ENCODE peak calls at places on chromosomes 1 and 21, in six cellular contexts. One of them, this sample, is unnamed. For H3K4me1, the result is how much of the 10 kb centered on the place peaks cover.

GRCh38 chr1:244599937-244600350 is 53.0 kb upstream of the DESI2 start:
- DNase-seq in ovary: peak
- DNase-seq in A549: peak
- DNase-seq in tibial nerve: no peak
- DNase-seq in upper lobe of left lung: no peak
- DNase-seq in stomach: peak
- DNase-seq in this sample: no peak

GRCh38 chr1:152001631-152002584 is 8.2 kb upstream of the S100A10 start:
- DNase-seq in ovary: peak
- DNase-seq in A549: peak
- DNase-seq in tibial nerve: peak
- DNase-seq in upper lobe of left lung: no peak
- DNase-seq in stomach: peak
- DNase-seq in this sample: peak

GRCh38 chr1:95002657-95003432 is 69.9 kb downstream of the ALG14 start:
- DNase-seq in ovary: peak
- DNase-seq in A549: no peak
- DNase-seq in tibial nerve: no peak
- DNase-seq in upper lobe of left lung: no peak
- DNase-seq in stomach: no peak
- DNase-seq in this sample: no peak

GRCh38 chr1:85413169-85413568 is 51.8 kb downstream of the DDAH1 start:
- DNase-seq in ovary: no peak
- DNase-seq in A549: no peak
- DNase-seq in tibial nerve: no peak
- DNase-seq in upper lobe of left lung: no peak
- DNase-seq in stomach: no peak
- DNase-seq in this sample: no peak

GRCh38 chr1:1136547-1137230 is 20.8 kb upstream of the C1orf159 start:
- DNase-seq in ovary: no peak
- DNase-seq in A549: no peak
- DNase-seq in tibial nerve: no peak
- DNase-seq in upper lobe of left lung: peak
- DNase-seq in stomach: peak
- DNase-seq in this sample: no peak

GRCh38 chr1:245810181-245810727 is 655.5 kb downstream of the KIF26B start:
- DNase-seq in ovary: no peak
- DNase-seq in A549: no peak
- DNase-seq in tibial nerve: no peak
- DNase-seq in upper lobe of left lung: no peak
- DNase-seq in stomach: no peak
- DNase-seq in this sample: no peak

GRCh38 chr1:206923009-206923960 is 1.5 kb upstream of the FCMR start:
- DNase-seq in ovary: no peak
- DNase-seq in A549: no peak
- DNase-seq in tibial nerve: no peak
- DNase-seq in upper lobe of left lung: no peak
- DNase-seq in stomach: no peak
- DNase-seq in this sample: no peak

GRCh38 chr1:77538956-77539509 is 143.4 kb downstream of the ZZZ3 start:
- DNase-seq in ovary: no peak
- DNase-seq in A549: peak
- DNase-seq in tibial nerve: no peak
- DNase-seq in upper lobe of left lung: no peak
- DNase-seq in stomach: no peak
- DNase-seq in this sample: peak

GRCh38 chr21:38804617-38805281 is 980 bp upstream of the ETS2 start:
- DNase-seq in ovary: peak
- DNase-seq in A549: no peak
- DNase-seq in tibial nerve: peak
- DNase-seq in upper lobe of left lung: peak
- DNase-seq in stomach: peak
- DNase-seq in this sample: peak

GRCh38 chr1:66253330-66253921 is 280.5 kb upstream of the SGIP1 start:
- DNase-seq in ovary: no peak
- DNase-seq in A549: peak
- DNase-seq in tibial nerve: no peak
- DNase-seq in upper lobe of left lung: no peak
- DNase-seq in stomach: no peak
- DNase-seq in this sample: no peak

GRCh38 chr1:161158316-161159016 is 834 bp upstream of the USP21 start:
- DNase-seq in ovary: no peak
- DNase-seq in A549: no peak
- DNase-seq in tibial nerve: no peak
- DNase-seq in upper lobe of left lung: no peak
- DNase-seq in stomach: no peak
- DNase-seq in this sample: no peak

GRCh38 chr1:178818416-178818815 is 52.5 kb downstream of the ANGPTL1 start:
- DNase-seq in ovary: no peak
- DNase-seq in A549: no peak
- DNase-seq in tibial nerve: no peak
- DNase-seq in upper lobe of left lung: no peak
- DNase-seq in stomach: no peak
- DNase-seq in this sample: no peak

GRCh38 chr1:29181413-29182225 is at the start of gene SRSF4:
- DNase-seq in ovary: peak
- DNase-seq in A549: peak
- DNase-seq in tibial nerve: peak
- DNase-seq in upper lobe of left lung: peak
- DNase-seq in stomach: peak
- DNase-seq in this sample: peak

GRCh38 chr1:29180497-29181412 is 945 bp downstream of the SRSF4 start:
- DNase-seq in ovary: no peak
- DNase-seq in A549: no peak
- DNase-seq in tibial nerve: no peak
- DNase-seq in upper lobe of left lung: no peak
- DNase-seq in stomach: no peak
- DNase-seq in this sample: no peak

GRCh38 chr1:29176567-29176966 is 5.1 kb downstream of the SRSF4 start:
- DNase-seq in ovary: no peak
- DNase-seq in A549: no peak
- DNase-seq in tibial nerve: no peak
- DNase-seq in upper lobe of left lung: no peak
- DNase-seq in stomach: no peak
- DNase-seq in this sample: no peak

GRCh38 chr1:29179641-29180184 is 2.0 kb downstream of the SRSF4 start:
- DNase-seq in ovary: no peak
- DNase-seq in A549: no peak
- DNase-seq in tibial nerve: no peak
- DNase-seq in upper lobe of left lung: no peak
- DNase-seq in stomach: no peak
- DNase-seq in this sample: no peak

DNA sequence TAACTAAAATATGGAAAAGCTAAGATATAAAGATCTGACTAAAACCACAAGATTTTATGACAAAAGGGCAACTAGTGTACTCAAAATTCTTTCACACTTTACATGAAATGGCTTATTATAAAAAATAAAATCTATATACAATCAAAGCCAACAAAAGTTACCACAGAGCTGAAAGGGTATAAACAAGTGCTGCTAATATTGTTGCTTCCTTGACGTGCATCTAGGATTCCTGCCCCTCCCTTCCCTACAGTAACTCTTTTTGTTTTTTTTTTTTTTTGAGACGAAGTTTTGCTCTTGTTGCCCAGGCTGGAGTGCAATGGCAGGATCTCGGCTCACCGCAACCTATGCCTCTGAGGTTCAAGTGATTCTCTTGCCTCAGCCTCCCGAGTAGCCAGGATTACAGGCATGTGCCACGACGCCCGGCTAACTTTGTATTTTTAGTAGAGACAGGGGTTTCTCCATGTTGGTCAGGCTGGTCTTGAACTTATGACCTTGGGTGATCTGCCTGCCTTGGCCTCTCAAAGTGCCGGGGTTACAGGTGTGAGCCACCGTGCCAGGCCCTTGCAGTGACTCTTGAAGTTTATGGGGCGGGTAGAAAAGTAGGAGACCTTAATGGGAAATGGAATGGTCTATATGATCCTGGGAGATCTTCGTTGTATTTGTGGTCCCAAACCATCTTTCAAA is 4.5 kb downstream of the SRSF4 start:
- DNase-seq in ovary: no peak
- DNase-seq in A549: no peak
- DNase-seq in tibial nerve: no peak
- DNase-seq in upper lobe of left lung: no peak
- DNase-seq in stomach: peak
- DNase-seq in this sample: no peak
- H3K4me1 ChIP-seq in ovary: under half
- H3K4me1 ChIP-seq in A549: under half
- H3K4me1 ChIP-seq in tibial nerve: under half
- H3K4me1 ChIP-seq in upper lobe of left lung: under half
- H3K4me1 ChIP-seq in stomach: under half
- H3K4me1 ChIP-seq in this sample: under half

GRCh38 chr1:210233216-210233494 is 559 bp downstream of the SERTAD4 start:
- DNase-seq in ovary: peak
- DNase-seq in A549: no peak
- DNase-seq in tibial nerve: no peak
- DNase-seq in upper lobe of left lung: no peak
- DNase-seq in stomach: no peak
- DNase-seq in this sample: peak

GRCh38 chr1:210232524-210233215 is at the start of gene SERTAD4:
- DNase-seq in ovary: peak
- DNase-seq in A549: peak
- DNase-seq in tibial nerve: no peak
- DNase-seq in upper lobe of left lung: peak
- DNase-seq in stomach: peak
- DNase-seq in this sample: peak

GRCh38 chr1:210234254-210234747 is 1.7 kb downstream of the SERTAD4 start:
- DNase-seq in ovary: no peak
- DNase-seq in A549: no peak
- DNase-seq in tibial nerve: no peak
- DNase-seq in upper lobe of left lung: no peak
- DNase-seq in stomach: no peak
- DNase-seq in this sample: no peak

GRCh38 chr1:210231846-210232523 is 611 bp upstream of the SERTAD4 start:
- DNase-seq in ovary: peak
- DNase-seq in A549: no peak
- DNase-seq in tibial nerve: no peak
- DNase-seq in upper lobe of left lung: peak
- DNase-seq in stomach: no peak
- DNase-seq in this sample: no peak

DNA sequence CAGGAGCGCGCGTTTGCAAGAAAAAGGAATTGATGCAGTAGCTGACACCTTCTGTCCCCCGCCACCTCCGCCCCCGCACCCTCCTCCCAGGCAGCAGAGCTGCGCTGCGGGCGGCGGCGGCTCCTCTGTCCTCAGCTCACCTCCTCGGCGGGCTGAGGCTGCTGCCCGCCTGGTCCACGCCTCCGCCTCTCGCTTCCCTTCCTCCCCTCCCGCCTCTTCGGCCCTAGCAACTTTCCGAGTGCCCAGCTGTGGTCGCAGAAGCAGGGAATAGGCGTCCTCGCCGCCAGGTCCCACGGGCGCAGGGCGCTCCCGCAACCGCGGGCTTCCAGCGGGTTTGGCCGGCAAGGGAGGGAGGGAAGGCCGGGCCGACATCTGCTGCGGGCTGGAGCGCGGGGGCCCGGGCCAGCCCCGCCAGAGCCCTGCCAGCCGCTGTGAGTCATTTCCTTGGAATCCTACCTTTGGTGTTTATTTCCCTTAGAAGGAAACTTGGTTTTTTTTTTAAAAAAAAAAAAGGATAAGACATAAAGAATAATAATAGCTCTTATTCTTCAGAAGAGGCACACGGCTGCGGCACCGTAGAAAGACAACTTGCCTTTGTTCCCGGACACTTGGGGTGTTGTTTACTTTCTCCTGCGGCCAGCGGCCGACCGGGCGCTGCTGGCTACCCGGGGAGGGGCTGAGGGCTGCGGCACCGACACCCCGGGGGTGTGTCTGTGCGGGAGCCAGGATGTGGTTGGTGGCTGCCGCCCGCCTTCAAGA is 1.1 kb downstream of the SERTAD4 start:
- DNase-seq in ovary: peak
- DNase-seq in A549: peak
- DNase-seq in tibial nerve: no peak
- DNase-seq in upper lobe of left lung: peak
- DNase-seq in stomach: peak
- DNase-seq in this sample: peak
- TF ChIP-seq POLR2A in ovary: no peak
- TF ChIP-seq POLR2A in A549: no peak
- TF ChIP-seq POLR2A in tibial nerve: no peak
- TF ChIP-seq POLR2A in upper lobe of left lung: peak
- TF ChIP-seq POLR2A in stomach: no peak
- TF ChIP-seq POLR2A in this sample: no peak

GRCh38 chr21:31284797-31285397 is 59.2 kb downstream of the TIAM1 start:
- DNase-seq in ovary: no peak
- DNase-seq in A549: no peak
- DNase-seq in tibial nerve: no peak
- DNase-seq in upper lobe of left lung: no peak
- DNase-seq in stomach: no peak
- DNase-seq in this sample: no peak

GRCh38 chr21:31279986-31280385 is 64.1 kb downstream of the TIAM1 start:
- DNase-seq in ovary: no peak
- DNase-seq in A549: no peak
- DNase-seq in tibial nerve: no peak
- DNase-seq in upper lobe of left lung: no peak
- DNase-seq in stomach: no peak
- DNase-seq in this sample: no peak

GRCh38 chr21:31283025-31283424 is 61.0 kb downstream of the TIAM1 start:
- DNase-seq in ovary: no peak
- DNase-seq in A549: no peak
- DNase-seq in tibial nerve: no peak
- DNase-seq in upper lobe of left lung: no peak
- DNase-seq in stomach: peak
- DNase-seq in this sample: no peak

GRCh38 chr21:31281561-31281960 is 62.5 kb downstream of the TIAM1 start:
- DNase-seq in ovary: no peak
- DNase-seq in A549: no peak
- DNase-seq in tibial nerve: no peak
- DNase-seq in upper lobe of left lung: no peak
- DNase-seq in stomach: no peak
- DNase-seq in this sample: no peak

DNA sequence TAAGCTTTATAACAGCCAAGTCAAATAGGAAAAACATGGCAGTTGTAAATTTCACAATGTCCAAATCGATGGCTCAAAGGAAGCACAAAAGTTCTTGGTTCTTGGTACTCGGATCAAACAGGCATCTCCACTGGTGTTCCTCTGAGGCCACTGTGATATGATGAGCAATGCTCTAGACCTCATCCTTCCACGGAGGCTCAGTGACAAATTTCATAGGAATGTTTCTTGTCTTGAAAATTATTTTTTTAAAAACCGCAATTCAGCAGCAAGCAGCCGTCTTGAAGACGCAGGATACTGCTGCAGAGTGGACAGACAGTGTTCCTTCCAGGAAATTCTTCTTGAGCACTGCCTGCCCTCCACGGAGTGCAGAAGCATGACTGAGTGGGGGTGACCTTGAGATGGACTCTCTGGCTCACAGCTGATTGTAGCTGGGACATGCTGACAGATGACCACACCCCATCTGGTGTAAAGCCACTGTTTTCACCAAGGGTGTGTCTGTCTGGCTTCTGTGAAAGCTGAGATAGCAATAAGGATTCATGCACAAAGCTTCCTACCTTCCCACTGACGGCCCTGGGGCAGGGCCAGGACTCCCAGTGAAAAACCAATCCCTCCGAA is 61.9 kb downstream of the TIAM1 start:
- DNase-seq in ovary: no peak
- DNase-seq in A549: peak
- DNase-seq in tibial nerve: no peak
- DNase-seq in upper lobe of left lung: no peak
- DNase-seq in stomach: peak
- DNase-seq in this sample: no peak
- TF ChIP-seq EP300 in ovary: no peak
- TF ChIP-seq EP300 in A549: no peak
- TF ChIP-seq EP300 in tibial nerve: no peak
- TF ChIP-seq EP300 in upper lobe of left lung: no peak
- TF ChIP-seq EP300 in stomach: no peak
- TF ChIP-seq EP300 in this sample: no peak

GRCh38 chr1:59156031-59156430 is 140.9 kb upstream of the FGGY start:
- DNase-seq in ovary: no peak
- DNase-seq in A549: no peak
- DNase-seq in tibial nerve: no peak
- DNase-seq in upper lobe of left lung: no peak
- DNase-seq in stomach: no peak
- DNase-seq in this sample: no peak
- H3K4me1 ChIP-seq in ovary: under half
- H3K4me1 ChIP-seq in A549: under half
- H3K4me1 ChIP-seq in tibial nerve: under half
- H3K4me1 ChIP-seq in upper lobe of left lung: under half
- H3K4me1 ChIP-seq in stomach: under half
- H3K4me1 ChIP-seq in this sample: under half